ENCODE peak calls at places on chromosomes 7 and 10, in seven cellular contexts. O is bronchial epithelial cell, Y is cardiac fibroblast, F is GM12865, N is SJSA1, I is AG04450, W is A549. J is an unnamed sample.
A peak's percentile ranks its signal among the peaks of the same experiment; 100 is the strongest.

GRCh38 chr10:35795131-35795819 is 153.2 kb upstream of the FZD8 start:
- DNase-seq in O (peak; percentile 83), Y (peak; percentile 62), F (no peak), N (no peak), I (no peak), W (no peak), J (peak; percentile 13)

GRCh38 chr7:44309271-44310091 is 15.9 kb downstream of the CAMK2B start:
- DNase-seq in O (peak; percentile 20), Y (peak; percentile 59), F (peak; percentile 32), N (no peak), I (no peak), W (no peak), J (no peak)

GRCh38 chr7:14598978-14599377 is 303.6 kb downstream of the DGKB start:
- DNase-seq in O (peak; percentile 46), Y (peak; percentile 65), F (no peak), N (no peak), I (peak; percentile 21), W (no peak), J (no peak)

GRCh38 chr10:129759214-129760002 is 204.7 kb downstream of the EBF3 start:
- DNase-seq in O (no peak), Y (no peak), F (no peak), N (no peak), I (no peak), W (no peak), J (no peak)

GRCh38 chr10:108791794-108792474 is 1131.4 kb downstream of the XPNPEP1 start:
- DNase-seq in O (peak; percentile 37), Y (peak; percentile 16), F (no peak), N (no peak), I (no peak), W (no peak), J (no peak)

GRCh38 chr7:144174613-144175012 is 8.7 kb upstream of the CTAGE4 start:
- DNase-seq in O (no peak), Y (no peak), F (no peak), N (no peak), I (no peak), W (no peak), J (no peak)

GRCh38 chr10:131174211-131174565 is 137.3 kb downstream of the TCERG1L start:
- DNase-seq in O (no peak), Y (no peak), F (no peak), N (no peak), I (no peak), W (no peak), J (no peak)

GRCh38 chr10:8403711-8404371 is 349.4 kb downstream of the GATA3 start:
- DNase-seq in O (no peak), Y (no peak), F (peak; percentile 15), N (no peak), I (no peak), W (no peak), J (no peak)

GRCh38 chr7:47299496-47299895 is 282.4 kb downstream of the TNS3 start:
- DNase-seq in O (no peak), Y (no peak), F (no peak), N (no peak), I (no peak), W (no peak), J (no peak)

GRCh38 chr7:149770728-149771127 is 2.7 kb downstream of the ZNF467 start:
- DNase-seq in O (no peak), Y (no peak), F (no peak), N (no peak), I (no peak), W (no peak), J (no peak)
- H3K4me3 ChIP-seq in O (no peak overlapping the region), Y (no peak overlapping the region), F (no peak overlapping the region), N (no peak overlapping the region), I (no peak overlapping the region), W (no peak overlapping the region), J (no peak overlapping the region)

GRCh38 chr7:134892963-134893362 is 93.3 kb upstream of the AGBL3 start:
- DNase-seq in O (no peak), Y (no peak), F (no peak), N (no peak), I (no peak), W (no peak), J (no peak)
- H3K4me3 ChIP-seq in O (peak overlapping the region; percentile 4), Y (peak overlapping the region; percentile 62), F (no peak overlapping the region), N (no peak overlapping the region), I (peak overlapping the region; percentile 63), W (peak overlapping the region; percentile 65), J (peak overlapping the region; percentile 75)

DNA sequence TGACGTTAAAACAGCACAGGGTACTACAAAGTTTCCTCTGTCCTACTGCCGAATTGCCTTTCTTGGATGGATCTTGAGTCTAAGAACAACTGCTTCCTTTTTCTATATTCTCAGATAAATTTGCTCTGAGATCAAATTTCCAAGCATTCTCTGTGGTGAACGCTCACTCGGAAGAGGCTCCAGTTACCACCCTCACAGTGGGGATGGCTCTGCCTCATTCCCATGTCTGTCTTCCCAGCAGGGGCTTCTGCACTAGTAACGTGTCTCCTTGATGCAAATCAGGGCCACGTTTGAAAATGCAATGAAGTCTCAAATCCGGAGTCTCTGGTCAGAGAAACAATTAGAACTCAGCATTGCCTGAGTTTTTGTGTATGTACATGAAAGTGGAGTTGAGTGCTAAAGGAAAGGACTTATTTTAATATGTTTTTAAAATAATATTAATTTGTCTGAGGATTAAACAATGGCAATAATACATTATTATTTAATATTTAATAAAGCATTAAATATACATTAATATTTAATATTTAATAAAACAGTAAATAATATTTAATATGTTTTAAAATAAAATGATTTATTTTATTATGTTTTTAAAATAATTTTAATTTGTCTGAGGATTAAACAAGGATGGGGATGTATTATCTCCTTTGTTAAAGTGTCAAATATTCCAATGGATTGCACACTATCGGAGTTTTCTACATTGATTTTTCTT is 61.7 kb downstream of the INHBA start:
- DNase-seq in O (no peak), Y (no peak), F (no peak), N (no peak), I (no peak), W (no peak), J (no peak)
- H3K4me3 ChIP-seq in O (no peak overlapping the region), Y (no peak overlapping the region), F (no peak overlapping the region), N (no peak overlapping the region), I (no peak overlapping the region), W (no peak overlapping the region), J (no peak overlapping the region)

DNA sequence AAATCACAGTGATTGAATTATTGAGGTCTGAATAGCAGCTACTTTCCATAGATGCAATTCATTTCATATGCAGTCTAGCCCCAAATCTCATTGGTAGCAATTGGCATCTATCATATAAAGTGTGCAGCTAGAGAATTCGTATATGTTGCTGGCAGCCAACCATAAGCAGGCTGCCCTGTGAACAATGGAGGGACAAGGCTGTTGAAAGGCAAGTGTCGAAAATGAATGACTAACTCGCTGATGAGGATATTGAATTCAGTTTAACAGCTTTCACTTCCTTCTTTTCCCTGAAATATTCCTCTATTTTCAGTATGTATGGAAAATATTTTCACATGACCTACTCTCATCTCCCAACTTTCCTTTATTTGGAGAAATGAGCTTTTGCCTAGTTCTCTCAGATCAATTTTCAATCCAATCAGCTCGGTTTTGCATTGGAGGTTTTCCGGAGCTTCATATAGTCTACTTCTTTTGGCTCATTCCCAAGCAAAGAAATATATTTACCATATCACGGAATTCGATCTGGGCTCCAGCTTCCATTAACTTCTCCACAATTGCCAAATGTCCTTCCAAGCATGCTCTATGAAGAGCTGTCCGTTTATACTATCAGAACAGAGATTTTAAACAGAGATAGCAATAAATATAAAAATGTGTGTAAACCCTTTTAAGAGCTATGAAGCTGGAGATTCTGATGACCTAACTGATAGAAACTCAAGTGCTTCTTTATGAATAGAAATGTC is 3.5 kb downstream of the ANKRD1 start:
- DNase-seq in O (peak; percentile 15), Y (no peak), F (no peak), N (no peak), I (no peak), W (no peak), J (peak; percentile 94)
- H3K4me3 ChIP-seq in O (no peak overlapping the region), Y (no peak overlapping the region), F (no peak overlapping the region), N (no peak overlapping the region), I (no peak overlapping the region), W (no peak overlapping the region), J (no peak overlapping the region)

GRCh38 chr7:25770670-25771069 is 381.3 kb upstream of the NFE2L3 start:
- DNase-seq in O (no peak), Y (no peak), F (no peak), N (no peak), I (no peak), W (no peak), J (no peak)
- H3K4me3 ChIP-seq in O (no peak overlapping the region), Y (no peak overlapping the region), F (no peak overlapping the region), N (no peak overlapping the region), I (no peak overlapping the region), W (no peak overlapping the region), J (no peak overlapping the region)

GRCh38 chr10:62163024-62163423 is 105.6 kb downstream of the RTKN2 start:
- DNase-seq in O (no peak), Y (no peak), F (no peak), N (no peak), I (no peak), W (no peak), J (no peak)
- H3K4me3 ChIP-seq in O (no peak overlapping the region), Y (no peak overlapping the region), F (no peak overlapping the region), N (no peak overlapping the region), I (no peak overlapping the region), W (no peak overlapping the region), J (no peak overlapping the region)

GRCh38 chr10:94042814-94043175 is 49.1 kb downstream of the PLCE1 start:
- DNase-seq in O (peak; percentile 43), Y (no peak), F (no peak), N (peak; percentile 72), I (no peak), W (no peak), J (no peak)
- H3K4me3 ChIP-seq in O (no peak overlapping the region), Y (no peak overlapping the region), F (no peak overlapping the region), N (no peak overlapping the region), I (no peak overlapping the region), W (peak overlapping the region; percentile 9), J (no peak overlapping the region)